ENCODE peak calls at places on chromosomes 16 and 17, in eight cellular contexts. R is Karpas-422, P is thoracic aorta, S is GM23338, G is lung, L is fibroblast of lung, Z is tibial artery, F is colonic mucosa. A is an unnamed sample. For H3K36me3 and H3K4me1, the result is how much of the 10 kb centered on the place peaks cover.

GRCh38 chr17:81135503-81136283 is 29.6 kb upstream of the PVALEF start:
- DNase-seq in R (no peak), P (no peak), S (no peak), G (no peak), L (no peak), Z (no peak), F (no peak), A (no peak)

GRCh38 chr17:77798481-77798880 is 160.0 kb upstream of the TNRC6C start:
- DNase-seq in R (no peak), P (no peak), S (no peak), G (no peak), L (no peak), Z (no peak), F (no peak), A (no peak)

GRCh38 chr16:49488740-49489525 is 115.3 kb downstream of the C16orf78 start:
- DNase-seq in R (no peak), P (no peak), S (no peak), G (no peak), L (no peak), Z (peak), F (no peak), A (no peak)

GRCh38 chr17:75808905-75809621 is 24.5 kb downstream of the UNK start:
- DNase-seq in R (peak), P (no peak), S (no peak), G (no peak), L (peak), Z (peak), F (no peak), A (no peak)

GRCh38 chr16:88349153-88349902 is 33.4 kb upstream of the ZNF469 start:
- DNase-seq in R (no peak), P (no peak), S (no peak), G (no peak), L (no peak), Z (no peak), F (no peak), A (no peak)

GRCh38 chr16:71339481-71340171 is 18.9 kb upstream of the CALB2 start:
- DNase-seq in R (no peak), P (no peak), S (no peak), G (no peak), L (no peak), Z (no peak), F (no peak), A (no peak)

GRCh38 chr17:33038740-33039139 is 47.1 kb downstream of the SPACA3 start:
- DNase-seq in R (peak), P (no peak), S (peak), G (no peak), L (peak), Z (no peak), F (peak), A (no peak)

GRCh38 chr17:56742601-56743000 is 91.1 kb downstream of the C17orf67 start:
- DNase-seq in R (no peak), P (no peak), S (no peak), G (no peak), L (no peak), Z (no peak), F (no peak), A (no peak)

GRCh38 chr16:65896448-65897153 is 469.9 kb upstream of the CDH5 start:
- DNase-seq in R (no peak), P (no peak), S (no peak), G (no peak), L (no peak), Z (no peak), F (no peak), A (no peak)

GRCh38 chr16:87790278-87791023 is 24.7 kb upstream of the KLHDC4 start:
- DNase-seq in R (no peak), P (no peak), S (no peak), G (no peak), L (peak), Z (peak), F (no peak), A (peak)

GRCh38 chr17:68089881-68090280 is 54.3 kb downstream of the KPNA2 start:
- DNase-seq in R (no peak), P (no peak), S (no peak), G (peak), L (no peak), Z (peak), F (peak), A (peak)

GRCh38 chr16:61500851-61501250 is 535.4 kb downstream of the CDH8 start:
- DNase-seq in R (no peak), P (no peak), S (no peak), G (no peak), L (no peak), Z (no peak), F (no peak), A (no peak)

GRCh38 chr16:67936876-67937605 is 391 bp upstream of the PSMB10 start:
- DNase-seq in R (peak), P (no peak), S (no peak), G (peak), L (no peak), Z (peak), F (no peak), A (peak)

GRCh38 chr17:67652433-67652832 is 65.3 kb upstream of the NOL11 start:
- DNase-seq in R (no peak), P (no peak), S (no peak), G (no peak), L (no peak), Z (no peak), F (no peak), A (no peak)

GRCh38 chr17:15971108-15971507 is 26.2 kb downstream of the ADORA2B start:
- DNase-seq in R (no peak), P (no peak), S (peak), G (no peak), L (no peak), Z (no peak), F (no peak), A (no peak)

GRCh38 chr17:78241277-78242023 is 10.0 kb downstream of the TMEM235 start:
- DNase-seq in R (peak), P (no peak), S (peak), G (no peak), L (peak), Z (no peak), F (no peak), A (peak)

GRCh38 chr16:24419709-24420108 is 119.7 kb upstream of the RBBP6 start:
- DNase-seq in R (peak), P (no peak), S (peak), G (no peak), L (no peak), Z (no peak), F (no peak), A (no peak)

GRCh38 chr16:70383421-70383960 is 36.8 kb downstream of the DDX19A start:
- DNase-seq in R (no peak), P (no peak), S (no peak), G (no peak), L (no peak), Z (no peak), F (no peak), A (no peak)

GRCh38 chr16:74666425-74667214 is at the start of gene RFWD3:
- DNase-seq in R (peak), P (peak), S (peak), G (peak), L (peak), Z (peak), F (peak), A (peak)

GRCh38 chr17:80263253-80264047 is 2.8 kb downstream of the RNF213 start:
- DNase-seq in R (peak), P (peak), S (peak), G (peak), L (peak), Z (peak), F (peak), A (peak)

GRCh38 chr16:79537584-79537983 is 63.0 kb downstream of the MAF start:
- DNase-seq in R (no peak), P (no peak), S (no peak), G (no peak), L (no peak), Z (no peak), F (no peak), A (no peak)

GRCh38 chr16:12690024-12690423 is 113.7 kb downstream of the CPPED1 start:
- DNase-seq in R (no peak), P (no peak), S (no peak), G (no peak), L (no peak), Z (no peak), F (no peak), A (no peak)

GRCh38 chr16:4323845-4324478 is 8.1 kb downstream of the GLIS2 start:
- DNase-seq in R (no peak), P (no peak), S (peak), G (no peak), L (peak), Z (peak), F (peak), A (no peak)

GRCh38 chr17:59652119-59652518 is 32.4 kb downstream of the CLTC start:
- DNase-seq in R (no peak), P (no peak), S (no peak), G (no peak), L (peak), Z (no peak), F (no peak), A (no peak)

GRCh38 chr16:84804326-84804725 is 15.5 kb upstream of the CRISPLD2 start:
- DNase-seq in R (no peak), P (no peak), S (no peak), G (no peak), L (no peak), Z (no peak), F (no peak), A (no peak)

GRCh38 chr16:11356573-11357331 is 11.5 kb downstream of the RMI2 start:
- DNase-seq in R (peak), P (no peak), S (peak), G (peak), L (peak), Z (peak), F (peak), A (peak)

GRCh38 chr16:68065716-68066305 is 19.4 kb upstream of the NFATC3 start:
- DNase-seq in R (no peak), P (no peak), S (no peak), G (peak), L (peak), Z (no peak), F (no peak), A (peak)

GRCh38 chr17:41772218-41772585 is 14.3 kb downstream of the JUP start:
- DNase-seq in R (no peak), P (no peak), S (peak), G (peak), L (no peak), Z (no peak), F (peak), A (no peak)

GRCh38 chr16:3020604-3021448 is 658 bp downstream of the TNFRSF12A start:
- DNase-seq in R (peak), P (peak), S (peak), G (peak), L (peak), Z (peak), F (peak), A (peak)

GRCh38 chr17:80791758-80792284 is 199.8 kb upstream of the CHMP6 start:
- DNase-seq in R (no peak), P (peak), S (no peak), G (peak), L (peak), Z (peak), F (peak), A (peak)

GRCh38 chr17:40345161-40346034 is 19.1 kb downstream of the GJD3 start:
- DNase-seq in R (no peak), P (no peak), S (peak), G (peak), L (peak), Z (peak), F (peak), A (no peak)

GRCh38 chr17:45315583-45316270 is 1.1 kb downstream of the MAP3K14 start:
- DNase-seq in R (peak), P (no peak), S (no peak), G (no peak), L (no peak), Z (no peak), F (no peak), A (no peak)

GRCh38 chr17:81976332-81977210 is 858 bp upstream of the ASPSCR1 start:
- DNase-seq in R (peak), P (no peak), S (peak), G (peak), L (no peak), Z (no peak), F (peak), A (no peak)

GRCh38 chr17:60139438-60140285 is 10.1 kb upstream of the CA4 start:
- DNase-seq in R (no peak), P (no peak), S (peak), G (peak), L (peak), Z (peak), F (peak), A (peak)

GRCh38 chr16:80369559-80369958 is 171.2 kb upstream of the DYNLRB2 start:
- DNase-seq in R (no peak), P (no peak), S (peak), G (no peak), L (peak), Z (peak), F (peak), A (peak)

GRCh38 chr17:20914658-20915057 is 128.2 kb downstream of the USP22 start:
- DNase-seq in R (no peak), P (no peak), S (no peak), G (no peak), L (no peak), Z (no peak), F (no peak), A (no peak)

GRCh38 chr17:77501101-77501566 is 360.4 kb downstream of the SEC14L1 start:
- DNase-seq in R (peak), P (no peak), S (peak), G (no peak), L (peak), Z (no peak), F (no peak), A (no peak)

GRCh38 chr16:69188716-69189115 is 1.8 kb downstream of the SNTB2 start:
- DNase-seq in R (no peak), P (no peak), S (peak), G (no peak), L (no peak), Z (no peak), F (no peak), A (no peak)

GRCh38 chr17:80832266-80832676 is 159.4 kb upstream of the CHMP6 start:
- DNase-seq in R (no peak), P (no peak), S (peak), G (no peak), L (peak), Z (no peak), F (peak), A (peak)

GRCh38 chr16:82782715-82783251 is 156.0 kb downstream of the CDH13 start:
- DNase-seq in R (no peak), P (no peak), S (peak), G (no peak), L (no peak), Z (no peak), F (peak), A (no peak)

GRCh38 chr17:61402073-61402541 is 2.5 kb downstream of the TBX2 start:
- DNase-seq in R (no peak), P (no peak), S (no peak), G (no peak), L (peak), Z (no peak), F (no peak), A (no peak)

GRCh38 chr17:61401280-61402072 is 1.8 kb downstream of the TBX2 start:
- DNase-seq in R (no peak), P (no peak), S (no peak), G (no peak), L (peak), Z (no peak), F (no peak), A (no peak)

GRCh38 chr17:61403846-61404701 is 4.4 kb downstream of the TBX2 start:
- DNase-seq in R (no peak), P (no peak), S (peak), G (no peak), L (peak), Z (no peak), F (no peak), A (no peak)

GRCh38 chr17:61404702-61405046 is 5.0 kb downstream of the TBX2 start:
- DNase-seq in R (no peak), P (no peak), S (peak), G (no peak), L (no peak), Z (no peak), F (no peak), A (no peak)

DNA sequence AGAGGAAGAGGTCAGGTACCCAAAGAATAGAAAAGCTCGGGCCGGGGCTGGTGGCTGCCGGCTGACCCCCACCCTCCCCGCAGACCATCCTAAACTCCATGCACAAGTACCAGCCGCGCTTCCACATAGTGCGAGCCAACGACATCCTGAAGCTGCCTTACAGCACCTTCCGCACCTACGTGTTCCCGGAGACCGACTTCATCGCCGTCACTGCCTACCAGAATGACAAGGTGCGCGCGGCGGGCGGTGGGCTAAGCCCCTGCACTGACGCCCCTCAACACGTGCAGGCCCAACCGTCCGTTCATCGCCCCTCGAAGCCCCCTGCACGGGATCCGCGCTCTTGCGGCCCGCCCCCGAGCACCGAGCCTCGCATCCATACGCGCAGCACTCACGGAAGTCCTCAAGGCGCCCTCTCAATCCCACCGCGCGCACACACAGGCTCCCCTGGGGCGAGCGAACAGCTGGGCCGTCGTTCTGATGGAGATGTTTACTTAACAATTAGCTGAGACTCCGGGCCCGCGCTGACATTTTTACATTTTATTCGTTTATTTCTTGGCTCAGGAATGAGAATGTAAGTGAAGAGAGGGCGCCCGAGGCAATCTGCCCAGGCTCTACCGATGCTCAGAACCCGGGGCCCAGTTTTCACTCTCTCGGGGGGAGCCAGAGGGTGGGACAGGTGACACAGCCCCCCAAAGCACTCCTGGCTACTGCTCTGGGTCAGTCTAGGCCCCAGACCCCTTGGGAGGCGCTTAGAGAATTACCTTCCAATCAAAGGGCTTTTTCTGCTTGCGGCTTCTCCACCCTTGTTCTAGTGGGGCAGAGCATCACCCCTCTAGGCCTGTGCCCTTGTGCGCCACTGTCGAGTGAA is 3.6 kb downstream of the TBX2 start:
- DNase-seq in R (no peak), P (no peak), S (peak), G (no peak), L (peak), Z (no peak), F (no peak), A (no peak)
- H3K27ac ChIP-seq in R (no peak), P (peak), S (no peak), G (peak), L (peak), Z (peak), F (no peak), A (no peak)

DNA sequence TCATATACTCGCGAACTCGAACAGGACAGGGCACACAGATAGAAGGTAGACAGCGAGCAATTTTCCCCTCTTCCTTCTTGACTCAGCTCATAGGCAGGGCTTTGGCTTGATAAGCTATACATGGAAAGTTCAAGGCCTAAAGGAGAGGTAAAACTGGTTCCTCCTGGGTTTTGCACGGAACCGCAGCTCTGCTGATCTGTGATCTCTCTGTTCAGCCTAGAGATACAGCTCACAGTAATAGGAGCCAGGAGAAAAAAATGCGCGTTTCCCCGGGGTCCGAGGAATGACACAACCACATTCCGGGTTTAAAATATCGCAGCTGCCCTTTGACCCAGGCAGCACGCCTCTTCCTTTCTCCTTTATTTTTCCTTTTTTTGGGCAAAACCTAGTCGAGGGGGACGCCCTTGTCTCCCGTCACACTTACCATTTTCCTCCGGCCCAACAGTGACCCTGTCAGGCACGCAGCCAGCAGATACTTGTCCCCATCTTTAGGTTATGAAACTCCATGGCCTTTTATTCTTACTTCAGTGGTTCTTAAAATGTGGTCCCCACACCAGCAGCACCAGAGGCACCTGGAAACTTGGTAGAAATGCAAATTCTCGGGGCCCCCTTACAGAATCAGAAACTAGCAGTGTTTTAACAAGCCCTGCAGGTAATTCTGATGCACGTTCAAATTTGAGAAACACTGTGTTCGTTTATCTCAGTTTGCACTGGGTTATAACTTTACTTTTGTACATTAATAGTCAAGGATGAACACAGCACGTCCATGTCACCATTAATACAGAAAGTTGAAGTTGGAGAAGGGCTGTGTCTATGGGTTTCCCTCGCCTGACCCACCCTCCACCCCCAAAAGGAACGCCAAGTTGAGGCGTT is 1.5 kb upstream of the LASP1 start:
- DNase-seq in R (peak), P (no peak), S (peak), G (peak), L (peak), Z (peak), F (peak), A (peak)
- H3K36me3 ChIP-seq in R (under half), P (under half), S (under half), G (under half), L (under half), Z (under half), F (under half), A (under half)

GRCh38 chr17:66387391-66387981 is 85.1 kb downstream of the PRKCA start:
- DNase-seq in R (no peak), P (no peak), S (no peak), G (no peak), L (no peak), Z (no peak), F (no peak), A (no peak)
- H3K4me1 ChIP-seq in R (under half), P (under half), S (under half), G (under half), L (under half), Z (under half), F (under half), A (under half)

DNA sequence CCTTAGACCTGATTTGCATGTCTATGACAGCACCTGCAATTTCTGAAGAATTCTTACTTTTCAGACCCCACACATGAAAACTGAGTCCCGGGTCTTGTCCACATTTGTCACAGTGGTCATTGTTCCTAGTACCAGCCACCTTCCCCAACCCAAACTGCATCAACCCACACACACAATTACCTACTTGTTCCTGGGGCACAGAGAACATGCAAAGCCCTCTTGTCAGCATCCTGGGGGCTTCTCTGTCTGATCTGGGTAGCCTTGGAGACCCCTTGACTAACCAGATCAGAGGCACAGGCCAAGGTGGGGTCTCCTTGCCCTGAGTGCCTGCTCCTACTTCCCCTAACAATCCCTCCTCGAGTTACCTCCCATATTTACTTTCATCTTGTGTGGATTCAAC is 36.7 kb upstream of the PIK3R6 start:
- DNase-seq in R (no peak), P (no peak), S (no peak), G (no peak), L (no peak), Z (no peak), F (no peak), A (no peak)
- H3K27ac ChIP-seq in R (no peak), P (no peak), S (no peak), G (no peak), L (no peak), Z (no peak), F (no peak), A (no peak)

DNA sequence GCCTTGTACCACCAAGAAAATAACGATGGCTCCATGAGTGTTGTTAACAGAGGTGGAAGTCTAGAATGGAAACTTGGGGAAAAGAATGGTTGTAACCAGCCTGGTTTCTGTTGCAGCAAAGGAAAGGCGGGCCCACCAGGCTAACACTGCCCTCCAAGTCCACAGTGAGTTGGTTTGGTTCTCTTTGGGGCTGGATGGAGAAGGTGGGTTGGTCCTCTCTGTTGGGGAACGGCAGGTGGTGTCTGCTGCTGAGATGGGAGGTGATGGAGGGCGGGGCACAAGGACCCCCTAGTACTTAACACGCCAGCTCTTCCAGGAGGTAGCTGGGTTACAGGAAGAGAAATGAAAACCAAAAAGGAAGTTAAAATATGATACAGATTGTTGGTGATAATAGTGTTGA is 76.6 kb upstream of the PLCG2 start:
- DNase-seq in R (no peak), P (no peak), S (no peak), G (no peak), L (no peak), Z (no peak), F (no peak), A (no peak)
- H3K36me3 ChIP-seq in R (under half), P (under half), S (under half), G (half or more), L (under half), Z (under half), F (under half), A (half or more)